ENCODE peak calls at places on chromosomes 1 and 21, in five cellular contexts. E is CD8-positive, alpha-beta T cell; G is Caco-2; A is sigmoid colon; D is BE2C. Y is an unnamed sample. For H3K27me3, the result is how much of the 10 kb centered on the place peaks cover.

GRCh38 chr1:19000065-19000464 is 43.6 kb upstream of the IFFO2 start:
- DNase-seq in E (no peak), G (no peak), A (no peak), D (no peak), Y (no peak)

GRCh38 chr1:59150537-59151386 is 146.1 kb upstream of the FGGY start:
- DNase-seq in G (no peak), D (peak), A (peak), E (no peak), Y (peak)

GRCh38 chr21:27831177-27831576 is 864.3 kb upstream of the ADAMTS5 start:
- DNase-seq in E (no peak), D (no peak), A (no peak), G (no peak), Y (no peak)

GRCh38 chr1:19007491-19008441 is 51.3 kb upstream of the IFFO2 start:
- DNase-seq in D (no peak), A (no peak), G (no peak), E (peak), Y (no peak)

GRCh38 chr1:2643414-2644077 is 10.7 kb upstream of the MMEL1 start:
- DNase-seq in D (no peak), G (no peak), A (no peak), E (no peak), Y (no peak)

GRCh38 chr1:20992327-20993056 is 184.2 kb downstream of the EIF4G3 start:
- DNase-seq in A (no peak), E (no peak), D (no peak), G (no peak), Y (no peak)

GRCh38 chr1:103371234-103371633 is 154.3 kb upstream of the RNPC3 start:
- DNase-seq in D (no peak), G (no peak), A (no peak), E (no peak), Y (no peak)

GRCh38 chr1:59013928-59014279 is 230.1 kb upstream of the JUN start:
- DNase-seq in G (no peak), A (no peak), E (no peak), D (no peak), Y (no peak)

GRCh38 chr1:114108741-114109255 is 44.9 kb downstream of the SYT6 start:
- DNase-seq in D (peak), A (no peak), G (no peak), E (no peak), Y (no peak)

GRCh38 chr1:232507571-232507970 is 122.4 kb downstream of the SIPA1L2 start:
- DNase-seq in A (no peak), E (no peak), G (no peak), D (no peak), Y (no peak)

GRCh38 chr1:238323483-238323882 is 432.8 kb upstream of the ZP4 start:
- DNase-seq in A (no peak), E (no peak), G (no peak), D (no peak), Y (no peak)

GRCh38 chr1:184974837-184975115 is 468 bp upstream of the NIBAN1 start:
- DNase-seq in E (no peak), D (no peak), A (no peak), G (no peak), Y (no peak)

GRCh38 chr1:110119843-110120242 is 7.6 kb downstream of the UBL4B start:
- DNase-seq in A (peak), E (no peak), D (no peak), G (no peak), Y (no peak)

GRCh38 chr1:26772687-26773086 is 15.1 kb upstream of the PIGV start:
- DNase-seq in G (no peak), E (no peak), A (no peak), D (no peak), Y (no peak)

GRCh38 chr1:240784776-240785175 is 172.8 kb upstream of the GREM2 start:
- DNase-seq in A (no peak), G (no peak), D (no peak), E (no peak), Y (no peak)

GRCh38 chr1:53690411-53690810 is 48.6 kb downstream of the GLIS1 start:
- DNase-seq in D (no peak), A (no peak), E (no peak), G (no peak), Y (no peak)

GRCh38 chr1:59123081-59123675 is 173.7 kb upstream of the FGGY start:
- DNase-seq in A (no peak), E (no peak), D (no peak), G (no peak), Y (no peak)

GRCh38 chr1:183576537-183576936 is 13.7 kb downstream of the NCF2 start:
- DNase-seq in G (no peak), E (no peak), D (no peak), A (no peak), Y (no peak)

GRCh38 chr1:59272507-59272906 is 24.4 kb upstream of the FGGY start:
- DNase-seq in D (no peak), G (no peak), E (no peak), A (no peak), Y (no peak)

GRCh38 chr1:97630968-97631367 is 289.9 kb downstream of the DPYD start:
- DNase-seq in E (no peak), G (no peak), A (no peak), D (peak), Y (no peak)

GRCh38 chr21:45385549-45386050 is 19.4 kb upstream of the COL18A1 start:
- DNase-seq in A (peak), D (peak), E (no peak), G (peak), Y (peak)

GRCh38 chr1:92484472-92485373 is 2.0 kb downstream of the GFI1 start:
- DNase-seq in E (peak), A (no peak), D (peak), G (no peak), Y (peak)

GRCh38 chr1:112344754-112345423 is 51.1 kb upstream of the CTTNBP2NL start:
- DNase-seq in D (no peak), A (no peak), E (no peak), G (no peak), Y (no peak)

GRCh38 chr1:234631721-234632125 is 21.7 kb upstream of the IRF2BP2 start:
- DNase-seq in D (no peak), G (peak), E (no peak), A (no peak), Y (no peak)

GRCh38 chr1:39676951-39677350 is 5.0 kb upstream of the NT5C1A start:
- DNase-seq in D (no peak), A (no peak), G (no peak), E (no peak), Y (no peak)

DNA sequence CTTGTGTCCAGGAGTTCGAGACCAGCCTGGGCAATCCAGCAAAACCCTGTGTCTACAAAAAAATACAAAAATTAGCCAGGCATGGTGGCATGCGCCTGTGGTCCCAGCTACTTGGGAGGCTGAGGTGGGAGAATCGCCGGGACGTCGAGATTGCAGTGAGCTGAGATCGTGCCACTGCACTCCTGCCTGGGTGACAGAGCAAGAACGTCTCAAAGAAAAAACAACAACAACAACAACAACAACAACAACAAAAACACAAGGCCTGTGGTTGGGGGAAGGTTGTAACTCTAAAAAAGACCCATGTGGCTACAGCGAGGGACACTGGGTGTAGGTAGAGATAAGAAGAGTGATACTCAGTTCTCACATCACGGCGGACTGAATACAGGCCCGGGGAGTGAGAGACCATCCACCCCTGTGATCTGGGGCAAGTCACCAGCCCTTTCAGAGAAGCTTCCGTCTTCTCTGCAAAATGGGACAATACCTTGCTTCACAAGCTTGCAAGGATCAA is 848 bp upstream of the CDC42 start:
- DNase-seq in G (no peak), D (no peak), E (no peak), A (no peak), Y (no peak)
- H3K27me3 ChIP-seq in G (under half), D (under half), E (under half), A (under half), Y (under half)

DNA sequence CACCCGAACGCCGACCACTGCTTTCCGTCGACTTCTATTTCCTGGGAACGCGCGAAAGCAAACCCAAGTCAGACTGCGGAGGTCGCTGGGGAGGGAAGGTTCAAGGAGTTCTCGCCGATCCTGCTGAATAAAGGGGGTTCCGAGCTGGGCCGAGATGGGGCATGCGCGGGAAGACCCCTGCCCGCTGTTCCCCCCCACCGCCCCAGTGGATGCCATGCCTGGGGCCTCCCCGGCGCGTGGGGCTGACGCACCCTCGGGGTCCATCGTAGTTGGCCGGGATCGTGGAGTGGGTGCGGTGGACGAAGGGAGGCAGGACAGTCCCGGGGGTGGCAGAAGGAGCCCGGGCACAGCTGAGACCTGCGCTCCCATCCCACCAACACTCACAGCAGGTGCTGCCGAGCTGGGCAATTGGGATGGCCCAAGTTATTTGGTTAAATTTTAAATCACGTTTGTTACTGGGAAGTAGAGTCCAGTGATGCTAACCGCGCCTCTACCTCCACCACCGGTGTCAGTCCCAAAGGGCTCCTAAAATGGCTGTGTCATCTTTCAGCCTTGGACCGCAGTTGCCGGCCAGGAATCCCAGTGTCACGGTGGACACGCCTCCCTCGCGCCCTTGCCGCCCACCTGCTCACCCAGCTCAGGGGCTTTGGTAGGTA is 745 bp downstream of the MX1 start:
- DNase-seq in D (no peak), E (peak), A (no peak), G (no peak), Y (no peak)
- H3K27me3 ChIP-seq in D (under half), E (under half), A (under half), G (under half), Y (under half)

GRCh38 chr1:165376811-165377153 is 20.3 kb upstream of the LMX1A start:
- DNase-seq in A (no peak), D (no peak), G (no peak), E (no peak), Y (no peak)
- H3K27me3 ChIP-seq in A (under half), D (under half), G (under half), E (under half), Y (under half)

DNA sequence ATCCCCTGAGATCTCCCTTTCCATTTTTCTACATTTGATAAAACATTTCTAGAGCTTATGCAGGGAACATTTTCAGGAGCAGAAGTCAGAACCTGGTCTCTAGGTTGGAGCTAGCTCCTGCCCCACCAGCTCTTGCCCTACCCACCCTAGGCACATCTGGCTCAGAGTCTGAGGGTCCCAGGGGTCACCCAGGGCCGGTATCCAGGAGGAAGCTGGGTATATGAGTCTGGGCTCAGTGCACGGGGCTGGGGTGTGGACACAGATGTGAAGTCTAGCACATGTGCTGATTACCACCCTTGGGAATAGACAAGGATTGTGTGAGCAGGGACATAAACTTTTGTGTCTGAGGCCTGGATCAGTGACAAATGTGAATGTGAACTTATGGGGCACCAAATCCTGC is 95.4 kb downstream of the MATN1 start:
- DNase-seq in D (no peak), G (no peak), A (peak), E (no peak), Y (no peak)
- H3K27me3 ChIP-seq in D (under half), G (under half), A (under half), E (under half), Y (under half)

GRCh38 chr21:14271053-14271452 is 55.1 kb downstream of the RBM11 start:
- DNase-seq in D (no peak), E (no peak), G (no peak), A (no peak), Y (no peak)
- H3K27me3 ChIP-seq in D (under half), E (under half), G (under half), A (under half), Y (under half)

GRCh38 chr1:25629836-25630235 is 13.2 kb downstream of the MAN1C1 start:
- DNase-seq in G (no peak), D (no peak), E (no peak), A (no peak), Y (no peak)
- H3K27me3 ChIP-seq in G (under half), D (under half), E (under half), A (under half), Y (under half)

DNA sequence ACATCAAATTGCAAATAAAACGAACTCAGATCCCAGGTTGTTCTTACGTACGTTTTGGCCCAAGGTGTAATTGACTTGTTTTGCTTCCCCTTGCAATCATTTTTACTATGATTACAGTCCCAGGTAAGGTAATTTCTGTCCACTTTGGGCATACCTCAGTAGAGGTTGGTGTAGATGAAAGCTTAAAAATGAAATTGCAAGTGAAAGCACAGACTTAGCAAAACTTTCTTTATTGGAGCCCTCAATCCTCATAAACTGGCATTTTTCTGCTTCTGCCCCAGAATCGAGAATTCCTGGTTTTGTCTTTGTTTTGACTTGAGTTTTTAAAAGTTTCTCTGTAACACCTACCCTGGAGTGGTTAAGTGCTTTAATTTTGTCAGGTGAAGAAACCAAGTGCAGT is 9.4 kb downstream of the MRPS6 start:
- DNase-seq in D (no peak), G (no peak), E (no peak), A (no peak), Y (no peak)
- H3K27me3 ChIP-seq in D (under half), G (under half), E (under half), A (under half), Y (under half)